ENCODE peak calls at places on chromosomes 2 and 18, in seven cellular contexts. One of them, this sample, is unnamed.

GRCh38 chr2:177917169-177917568 is 155.4 kb downstream of the PDE11A start:
- DNase-seq in HCT116: no peak
- DNase-seq in GM12878: no peak
- DNase-seq in HepG2: no peak
- DNase-seq in K562: no peak
- DNase-seq in SK-N-SH: no peak
- DNase-seq in H1: no peak
- DNase-seq in this sample: no peak

GRCh38 chr2:149098722-149099121 is 60.2 kb downstream of the LYPD6B start:
- DNase-seq in HCT116: no peak
- DNase-seq in GM12878: no peak
- DNase-seq in HepG2: no peak
- DNase-seq in K562: no peak
- DNase-seq in SK-N-SH: no peak
- DNase-seq in H1: no peak
- DNase-seq in this sample: peak; percentile 69

GRCh38 chr2:24793752-24794477 is 690 bp downstream of the CENPO start:
- DNase-seq in HCT116: no peak
- DNase-seq in GM12878: no peak
- DNase-seq in HepG2: peak; percentile 39
- DNase-seq in K562: no peak
- DNase-seq in SK-N-SH: no peak
- DNase-seq in H1: no peak
- DNase-seq in this sample: peak; percentile 7

GRCh38 chr2:237700583-237701032 is 73.2 kb downstream of the LRRFIP1 start:
- DNase-seq in HCT116: no peak
- DNase-seq in GM12878: peak; percentile 54
- DNase-seq in HepG2: no peak
- DNase-seq in K562: no peak
- DNase-seq in SK-N-SH: peak; percentile 44
- DNase-seq in H1: no peak
- DNase-seq in this sample: no peak

GRCh38 chr18:12315911-12316310 is 7.9 kb downstream of the TUBB6 start:
- DNase-seq in HCT116: no peak
- DNase-seq in GM12878: no peak
- DNase-seq in HepG2: no peak
- DNase-seq in K562: no peak
- DNase-seq in SK-N-SH: no peak
- DNase-seq in H1: no peak
- DNase-seq in this sample: no peak

GRCh38 chr2:196601430-196602306 is 37.8 kb upstream of the CCDC150 start:
- DNase-seq in HCT116: peak; percentile 87
- DNase-seq in GM12878: no peak
- DNase-seq in HepG2: no peak
- DNase-seq in K562: peak; percentile 34
- DNase-seq in SK-N-SH: peak; percentile 87
- DNase-seq in H1: no peak
- DNase-seq in this sample: no peak

GRCh38 chr2:30235859-30236535 is 4.7 kb downstream of the LBH start:
- DNase-seq in HCT116: no peak
- DNase-seq in GM12878: no peak
- DNase-seq in HepG2: no peak
- DNase-seq in K562: no peak
- DNase-seq in SK-N-SH: no peak
- DNase-seq in H1: no peak
- DNase-seq in this sample: no peak

GRCh38 chr18:74163019-74163656 is 14.8 kb downstream of the TIMM21 start:
- DNase-seq in HCT116: no peak
- DNase-seq in GM12878: no peak
- DNase-seq in HepG2: no peak
- DNase-seq in K562: no peak
- DNase-seq in SK-N-SH: no peak
- DNase-seq in H1: no peak
- DNase-seq in this sample: no peak

GRCh38 chr2:58903427-58903826 is 662.3 kb upstream of the FANCL start:
- DNase-seq in HCT116: no peak
- DNase-seq in GM12878: no peak
- DNase-seq in HepG2: no peak
- DNase-seq in K562: no peak
- DNase-seq in SK-N-SH: no peak
- DNase-seq in H1: no peak
- DNase-seq in this sample: no peak

GRCh38 chr2:55419514-55420243 is at the start of gene CCDC88A:
- DNase-seq in HCT116: peak; percentile 91
- DNase-seq in GM12878: peak; percentile 59
- DNase-seq in HepG2: peak; percentile 92
- DNase-seq in K562: peak; percentile 91
- DNase-seq in SK-N-SH: peak; percentile 96
- DNase-seq in H1: peak; percentile 98
- DNase-seq in this sample: peak; percentile 89

GRCh38 chr18:34709104-34709503 is 994 bp upstream of the DTNA start:
- DNase-seq in HCT116: no peak
- DNase-seq in GM12878: no peak
- DNase-seq in HepG2: peak; percentile 10
- DNase-seq in K562: no peak
- DNase-seq in SK-N-SH: no peak
- DNase-seq in H1: no peak
- DNase-seq in this sample: no peak

GRCh38 chr18:10926565-10927194 is 222.7 kb downstream of the PIEZO2 start:
- DNase-seq in HCT116: no peak
- DNase-seq in GM12878: peak; percentile 47
- DNase-seq in HepG2: no peak
- DNase-seq in K562: no peak
- DNase-seq in SK-N-SH: no peak
- DNase-seq in H1: no peak
- DNase-seq in this sample: no peak

GRCh38 chr2:203155406-203155805 is 83.4 kb upstream of the CYP20A1 start:
- DNase-seq in HCT116: peak; percentile 3
- DNase-seq in GM12878: no peak
- DNase-seq in HepG2: no peak
- DNase-seq in K562: no peak
- DNase-seq in SK-N-SH: no peak
- DNase-seq in H1: no peak
- DNase-seq in this sample: no peak

DNA sequence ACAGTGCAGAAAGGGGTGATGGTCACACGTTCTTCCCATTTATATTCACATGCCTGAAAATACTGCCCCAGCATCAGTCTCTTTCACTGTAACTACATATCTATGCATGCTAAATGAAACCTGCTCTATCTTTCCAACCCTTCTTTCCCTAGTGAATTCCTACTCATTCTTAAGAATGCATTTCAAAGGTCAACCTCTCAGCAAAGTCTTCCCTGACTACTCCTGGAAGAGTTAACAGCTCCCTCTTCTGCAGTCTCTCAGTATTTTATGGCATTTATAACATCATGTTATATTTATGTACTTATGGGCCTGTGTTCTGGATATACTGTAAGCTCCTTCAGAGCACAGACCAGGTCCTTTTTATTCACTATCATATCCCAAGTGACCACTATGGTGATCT is 71.7 kb upstream of the GALNT5 start:
- DNase-seq in HCT116: no peak
- DNase-seq in GM12878: no peak
- DNase-seq in HepG2: no peak
- DNase-seq in K562: no peak
- DNase-seq in SK-N-SH: no peak
- DNase-seq in H1: no peak
- DNase-seq in this sample: no peak
- TF ChIP-seq JUND in HCT116: no peak
- TF ChIP-seq JUND in GM12878: no peak
- TF ChIP-seq JUND in HepG2: no peak
- TF ChIP-seq JUND in K562: no peak
- TF ChIP-seq JUND in SK-N-SH: no peak
- TF ChIP-seq JUND in H1: no peak
- TF ChIP-seq JUND in this sample: no peak

GRCh38 chr2:5187283-5187682 is 504.9 kb upstream of the SOX11 start:
- DNase-seq in HCT116: no peak
- DNase-seq in GM12878: no peak
- DNase-seq in HepG2: no peak
- DNase-seq in K562: no peak
- DNase-seq in SK-N-SH: no peak
- DNase-seq in H1: no peak
- DNase-seq in this sample: no peak
- TF ChIP-seq JUND in HCT116: no peak
- TF ChIP-seq JUND in GM12878: no peak
- TF ChIP-seq JUND in HepG2: no peak
- TF ChIP-seq JUND in K562: no peak
- TF ChIP-seq JUND in SK-N-SH: no peak
- TF ChIP-seq JUND in H1: no peak
- TF ChIP-seq JUND in this sample: no peak

GRCh38 chr2:88545118-88545517 is 82.1 kb downstream of the EIF2AK3 start:
- DNase-seq in HCT116: peak; percentile 81
- DNase-seq in GM12878: no peak
- DNase-seq in HepG2: peak; percentile 40
- DNase-seq in K562: peak; percentile 81
- DNase-seq in SK-N-SH: peak; percentile 59
- DNase-seq in H1: no peak
- DNase-seq in this sample: peak; percentile 16
- TF ChIP-seq JUND in HCT116: no peak
- TF ChIP-seq JUND in GM12878: no peak
- TF ChIP-seq JUND in HepG2: no peak
- TF ChIP-seq JUND in K562: no peak
- TF ChIP-seq JUND in SK-N-SH: no peak
- TF ChIP-seq JUND in H1: no peak
- TF ChIP-seq JUND in this sample: no peak

GRCh38 chr2:169479257-169480078 is at the start of gene BBS5:
- DNase-seq in HCT116: peak; percentile 36
- DNase-seq in GM12878: peak; percentile 23
- DNase-seq in HepG2: peak; percentile 64
- DNase-seq in K562: peak; percentile 71
- DNase-seq in SK-N-SH: peak; percentile 86
- DNase-seq in H1: peak; percentile 79
- DNase-seq in this sample: peak; percentile 81
- TF ChIP-seq JUND in HCT116: no peak
- TF ChIP-seq JUND in GM12878: no peak
- TF ChIP-seq JUND in HepG2: no peak
- TF ChIP-seq JUND in K562: peak; percentile 55
- TF ChIP-seq JUND in SK-N-SH: no peak
- TF ChIP-seq JUND in H1: no peak
- TF ChIP-seq JUND in this sample: no peak

GRCh38 chr18:59085797-59086196 is 53.9 kb upstream of the SEC11C start:
- DNase-seq in HCT116: no peak
- DNase-seq in GM12878: no peak
- DNase-seq in HepG2: no peak
- DNase-seq in K562: no peak
- DNase-seq in SK-N-SH: no peak
- DNase-seq in H1: no peak
- DNase-seq in this sample: no peak
- TF ChIP-seq JUND in HCT116: no peak
- TF ChIP-seq JUND in GM12878: no peak
- TF ChIP-seq JUND in HepG2: no peak
- TF ChIP-seq JUND in K562: no peak
- TF ChIP-seq JUND in SK-N-SH: peak; percentile 21
- TF ChIP-seq JUND in H1: no peak
- TF ChIP-seq JUND in this sample: no peak

DNA sequence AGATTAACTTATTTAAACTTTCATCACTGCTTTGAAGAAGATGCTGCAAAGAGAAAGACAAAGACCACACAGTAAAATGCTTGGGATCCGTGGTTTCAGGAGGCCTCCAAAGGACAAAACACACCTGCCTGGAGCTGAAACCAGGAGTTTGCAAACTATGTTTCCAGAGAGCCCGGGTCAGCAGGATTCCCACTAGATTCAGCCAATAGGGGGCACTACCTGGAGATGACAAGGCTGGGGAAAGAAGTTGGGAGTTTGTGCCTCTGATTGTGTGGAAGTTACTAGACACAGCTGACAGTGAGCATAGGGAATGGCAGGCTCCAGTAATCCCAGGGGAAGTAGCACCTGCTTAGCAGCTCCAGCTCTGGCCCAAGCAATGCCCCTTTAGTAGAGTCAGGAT is 169.0 kb upstream of the TRIB2 start:
- DNase-seq in HCT116: no peak
- DNase-seq in GM12878: no peak
- DNase-seq in HepG2: no peak
- DNase-seq in K562: no peak
- DNase-seq in SK-N-SH: no peak
- DNase-seq in H1: no peak
- DNase-seq in this sample: no peak
- TF ChIP-seq JUND in HCT116: no peak
- TF ChIP-seq JUND in GM12878: no peak
- TF ChIP-seq JUND in HepG2: no peak
- TF ChIP-seq JUND in K562: no peak
- TF ChIP-seq JUND in SK-N-SH: no peak
- TF ChIP-seq JUND in H1: no peak
- TF ChIP-seq JUND in this sample: no peak

GRCh38 chr2:42762823-42763804 is 821 bp downstream of the OXER1 start:
- DNase-seq in HCT116: no peak
- DNase-seq in GM12878: no peak
- DNase-seq in HepG2: no peak
- DNase-seq in K562: no peak
- DNase-seq in SK-N-SH: peak; percentile 30
- DNase-seq in H1: no peak
- DNase-seq in this sample: no peak
- TF ChIP-seq JUND in HCT116: no peak
- TF ChIP-seq JUND in GM12878: no peak
- TF ChIP-seq JUND in HepG2: no peak
- TF ChIP-seq JUND in K562: no peak
- TF ChIP-seq JUND in SK-N-SH: no peak
- TF ChIP-seq JUND in H1: no peak
- TF ChIP-seq JUND in this sample: no peak

DNA sequence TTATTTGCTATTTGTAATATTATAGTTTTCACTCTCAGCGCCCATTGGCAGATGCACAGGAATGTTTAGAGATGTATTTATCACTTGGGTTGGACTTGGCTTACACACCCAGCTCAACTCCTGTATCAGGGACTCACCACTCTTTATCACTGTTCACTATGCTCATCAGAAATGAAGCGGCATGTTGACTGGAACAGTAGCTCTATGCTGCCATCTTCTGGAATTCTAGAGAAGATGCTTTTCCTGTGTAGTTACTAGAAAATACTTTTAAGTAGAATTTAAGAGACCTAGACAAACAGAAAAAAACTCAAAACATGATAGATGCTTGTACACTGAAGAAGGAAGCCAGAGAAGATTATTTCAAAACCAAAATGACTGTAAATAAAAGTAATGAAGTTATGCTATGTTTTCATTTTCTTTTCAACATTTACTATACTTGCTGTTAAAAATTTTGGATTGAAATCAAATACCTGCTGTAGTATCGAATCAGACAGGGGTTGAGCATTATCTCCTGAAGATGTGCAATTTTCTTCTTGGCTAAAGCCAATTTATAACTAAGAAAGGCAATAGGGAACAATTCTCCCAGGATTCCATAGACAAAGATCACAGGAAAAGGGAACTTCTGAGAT is 47.4 kb upstream of the NXPH2 start:
- DNase-seq in HCT116: peak; percentile 77
- DNase-seq in GM12878: peak; percentile 31
- DNase-seq in HepG2: peak; percentile 74
- DNase-seq in K562: peak; percentile 13
- DNase-seq in SK-N-SH: peak; percentile 18
- DNase-seq in H1: no peak
- DNase-seq in this sample: peak; percentile 68
- TF ChIP-seq JUND in HCT116: no peak
- TF ChIP-seq JUND in GM12878: no peak
- TF ChIP-seq JUND in HepG2: no peak
- TF ChIP-seq JUND in K562: no peak
- TF ChIP-seq JUND in SK-N-SH: no peak
- TF ChIP-seq JUND in H1: no peak
- TF ChIP-seq JUND in this sample: no peak

This sample was measured in T47D.